ENCODE peak calls at places on chromosomes 2 and 18, in six cellular contexts. L, H, G, A, W and S are unnamed samples.
A peak's percentile ranks its signal among the peaks of the same experiment; 100 is the strongest.

GRCh38 chr2:73291093-73291460 is 2.3 kb downstream of the EGR4 start:
- DNase-seq in L (peak; percentile 48), H (no peak), G (no peak), A (peak; percentile 74), W (no peak), S (no peak)

GRCh38 chr2:19711470-19712372 is 190.1 kb downstream of the TTC32 start:
- DNase-seq in L (no peak), H (peak; percentile 93), G (peak; percentile 57), A (no peak), W (peak; percentile 83), S (peak; percentile 89)

GRCh38 chr2:147351789-147352188 is 493.0 kb upstream of the ACVR2A start:
- DNase-seq in L (peak; percentile 19), H (no peak), G (no peak), A (no peak), W (no peak), S (no peak)

GRCh38 chr2:225274751-225275150 is 124.8 kb upstream of the NYAP2 start:
- DNase-seq in L (no peak), H (peak; percentile 38), G (no peak), A (no peak), W (no peak), S (no peak)

GRCh38 chr2:16390561-16390960 is 275.1 kb downstream of the CYRIA start:
- DNase-seq in L (no peak), H (no peak), G (no peak), A (no peak), W (no peak), S (no peak)

GRCh38 chr2:124318913-124319312 is 293.8 kb downstream of the CNTNAP5 start:
- DNase-seq in L (no peak), H (no peak), G (no peak), A (no peak), W (no peak), S (no peak)

GRCh38 chr2:62007555-62007954 is 102.1 kb downstream of the COMMD1 start:
- DNase-seq in L (no peak), H (no peak), G (no peak), A (no peak), W (no peak), S (no peak)

GRCh38 chr2:30484145-30484544 is 37.1 kb downstream of the LCLAT1 start:
- DNase-seq in L (no peak), H (no peak), G (no peak), A (no peak), W (no peak), S (no peak)

GRCh38 chr18:35782926-35783325 is 189.6 kb upstream of the RMP24 start:
- DNase-seq in L (no peak), H (peak; percentile 47), G (no peak), A (no peak), W (no peak), S (no peak)

GRCh38 chr2:118834901-118835738 is 12.3 kb downstream of the EN1 start:
- DNase-seq in L (no peak), H (no peak), G (no peak), A (peak; percentile 21), W (no peak), S (no peak)

GRCh38 chr18:23138470-23138869 is 3.2 kb downstream of the CABLES1 start:
- DNase-seq in L (no peak), H (no peak), G (no peak), A (no peak), W (no peak), S (no peak)

GRCh38 chr2:84959045-84959493 is 11.9 kb upstream of the KCMF1 start:
- DNase-seq in L (no peak), H (peak; percentile 67), G (no peak), A (no peak), W (no peak), S (no peak)

GRCh38 chr18:45137089-45137423 is 456.4 kb downstream of the SETBP1 start:
- DNase-seq in L (no peak), H (no peak), G (no peak), A (no peak), W (no peak), S (no peak)

GRCh38 chr2:166375736-166376487 is at the start of gene SCN9A:
- DNase-seq in L (peak; percentile 81), H (peak; percentile 28), G (peak; percentile 26), A (peak; percentile 15), W (no peak), S (no peak)

DNA sequence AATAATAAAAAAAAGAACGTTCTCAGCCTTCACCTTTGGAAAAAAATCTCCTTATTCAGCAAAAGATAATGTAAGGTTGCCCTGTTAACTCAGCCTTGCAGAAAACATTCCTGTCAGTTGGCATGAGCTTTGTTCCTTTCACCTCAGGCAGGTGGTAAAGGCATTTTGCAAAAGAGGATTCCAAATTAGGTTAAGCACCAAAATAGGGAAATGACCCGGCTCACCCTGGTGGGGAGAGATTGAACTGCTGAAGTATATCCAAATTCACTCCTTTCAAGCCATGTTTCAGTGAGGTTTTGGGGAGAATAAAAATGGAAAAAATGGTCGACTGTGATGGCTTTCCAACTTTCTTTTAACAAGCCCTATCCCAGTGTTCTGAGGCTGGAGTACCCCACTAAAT is 1988.8 kb upstream of the PIK3C3 start:
- DNase-seq in L (no peak), H (no peak), G (peak; percentile 27), A (no peak), W (no peak), S (no peak)
- TF ChIP-seq CTCF in L (no peak), H (peak; percentile 61), G (no peak), A (no peak), W (peak; percentile 3), S (no peak)

GRCh38 chr2:231532189-231533035 is 2.2 kb upstream of the NMUR1 start:
- DNase-seq in L (no peak), H (no peak), G (no peak), A (no peak), W (no peak), S (no peak)

GRCh38 chr2:231531408-231532188 is 1.4 kb upstream of the NMUR1 start:
- DNase-seq in L (no peak), H (no peak), G (no peak), A (no peak), W (no peak), S (no peak)

GRCh38 chr2:231527955-231528635 is 2.1 kb downstream of the NMUR1 start:
- DNase-seq in L (no peak), H (no peak), G (no peak), A (no peak), W (no peak), S (no peak)

GRCh38 chr2:231528636-231529030 is 1.6 kb downstream of the NMUR1 start:
- DNase-seq in L (no peak), H (no peak), G (no peak), A (no peak), W (no peak), S (no peak)

DNA sequence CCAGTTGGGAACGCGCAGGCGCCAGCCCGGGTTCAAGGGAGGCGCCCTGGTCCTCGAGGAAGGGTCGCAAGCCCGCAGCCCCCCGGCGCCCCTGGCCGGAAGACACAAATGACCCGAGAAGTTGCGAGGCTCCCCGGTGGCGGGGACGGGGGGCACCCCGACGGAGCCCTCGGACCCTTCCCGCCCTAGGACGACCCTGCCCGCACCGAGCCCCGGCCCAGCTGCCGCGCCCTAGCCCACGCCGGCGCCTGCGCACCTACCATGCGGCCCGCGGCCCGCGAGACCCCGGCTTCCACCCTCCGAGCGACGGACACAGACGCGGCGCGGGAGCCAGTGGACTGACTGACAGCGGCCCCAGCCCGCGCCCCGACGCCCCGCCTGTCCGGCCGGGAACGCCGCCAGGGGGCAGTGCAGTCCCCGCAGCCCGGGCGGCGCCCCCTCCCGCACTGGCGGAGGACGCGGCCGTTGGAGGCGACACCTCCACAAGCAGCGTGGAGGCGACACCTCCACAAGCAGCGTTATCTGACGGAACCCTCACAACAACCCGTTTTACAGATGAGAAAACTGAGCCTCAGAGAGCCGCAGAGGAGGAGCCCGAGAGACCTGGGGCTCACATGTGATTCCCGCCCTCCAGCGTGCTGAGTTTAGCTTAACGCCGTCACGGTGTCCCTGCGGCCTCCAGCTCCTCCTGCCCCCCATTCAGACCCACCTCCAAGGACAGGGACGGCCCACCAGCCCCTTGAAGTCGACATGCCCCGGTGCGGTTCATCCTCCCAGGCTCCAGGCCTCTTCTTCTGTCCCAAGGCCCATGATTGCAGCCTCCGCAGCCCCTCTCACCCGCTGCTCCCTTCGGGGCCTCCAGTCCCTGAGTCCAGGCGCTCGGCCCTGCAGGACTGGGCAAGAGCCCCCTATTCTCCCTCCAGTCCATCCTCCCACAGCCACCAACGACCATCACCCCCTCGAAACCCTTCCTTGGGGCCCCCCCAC is at the start of gene NMUR1:
- DNase-seq in L (peak; percentile 75), H (no peak), G (no peak), A (peak; percentile 87), W (no peak), S (no peak)
- TF ChIP-seq CTCF in L (peak; percentile 85), H (peak; percentile 80), G (peak; percentile 64), A (peak; percentile 86), W (peak; percentile 61), S (peak; percentile 35)

DNA sequence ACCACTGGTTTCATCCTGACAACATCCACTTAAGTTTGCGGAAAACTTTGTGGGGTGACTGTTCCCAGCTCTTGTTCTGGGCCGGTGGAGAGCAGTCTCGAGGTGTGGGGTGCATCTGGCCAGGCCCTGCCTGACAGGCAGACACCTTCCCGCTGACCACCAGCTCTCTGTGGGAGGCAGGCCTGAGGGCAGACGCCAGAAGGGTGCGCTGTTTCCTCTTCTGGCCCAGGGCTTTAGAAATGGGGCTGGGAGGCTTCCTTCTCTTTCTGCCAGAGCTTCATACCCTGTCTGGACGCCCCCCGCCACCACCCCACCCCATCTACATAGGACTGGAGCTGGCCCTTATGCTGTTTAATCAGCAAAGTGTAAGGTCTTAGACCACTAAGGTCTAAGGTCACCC is 263.8 kb downstream of the LOXHD1 start:
- DNase-seq in L (no peak), H (no peak), G (no peak), A (peak; percentile 37), W (no peak), S (no peak)
- TF ChIP-seq CTCF in L (no peak), H (peak; percentile 37), G (no peak), A (no peak), W (no peak), S (peak; percentile 8)

GRCh38 chr2:231961349-231962166 is at the start of gene DIS3L2:
- DNase-seq in L (peak; percentile 72), H (peak; percentile 50), G (peak; percentile 55), A (peak; percentile 93), W (peak; percentile 5), S (no peak)
- TF ChIP-seq CTCF in L (no peak), H (no peak), G (no peak), A (no peak), W (no peak), S (no peak)

DNA sequence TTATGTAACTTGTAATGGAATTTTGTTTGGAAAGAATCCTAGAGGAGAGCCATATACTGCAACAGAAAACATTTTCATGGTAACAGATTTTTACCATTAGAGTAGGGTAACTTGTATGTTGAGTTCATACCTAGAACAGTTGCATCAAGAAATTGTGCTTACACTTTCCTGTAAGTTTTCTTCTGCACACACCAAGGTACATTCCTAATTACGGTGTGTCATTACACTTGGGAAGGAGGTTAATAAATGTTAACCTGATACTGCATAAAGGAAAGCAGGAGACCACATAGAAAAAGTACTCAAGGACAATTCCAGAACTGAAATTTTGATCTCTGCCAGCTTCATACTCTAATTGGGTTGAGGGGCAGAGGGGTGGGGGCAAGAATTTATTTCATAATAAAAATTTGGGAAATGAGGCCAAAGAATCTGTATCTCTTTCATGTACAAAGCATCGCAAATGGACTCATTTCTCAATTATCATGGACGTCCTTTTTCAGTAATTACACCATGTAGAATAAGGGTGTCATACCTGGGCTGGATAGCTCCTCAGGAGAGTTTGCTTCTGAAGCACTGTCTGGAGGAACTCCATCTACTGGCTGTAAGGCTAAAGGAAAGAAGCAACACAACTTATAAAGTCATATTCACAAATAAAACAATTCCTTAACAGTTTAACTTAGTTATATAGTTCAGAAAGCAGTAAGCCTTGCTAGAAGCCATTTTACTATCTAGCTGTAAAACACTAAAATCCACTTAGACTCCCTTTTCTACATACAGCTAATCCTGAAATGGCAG is 82.8 kb upstream of the GRB14 start:
- DNase-seq in L (no peak), H (no peak), G (no peak), A (no peak), W (no peak), S (no peak)
- TF ChIP-seq CTCF in L (no peak), H (no peak), G (no peak), A (no peak), W (no peak), S (no peak)